ENCODE peak calls at places on chromosomes 13 and 19, in ten cellular contexts. F, W, D, E, T, K, O, P, X and G are unnamed samples.

GRCh38 chr13:34816118-34816517 is 126.0 kb upstream of the NBEA start:
- DNase-seq in F (no peak), W (no peak), D (no peak), E (no peak), T (no peak), K (no peak), O (no peak), P (no peak), X (no peak), G (no peak)

GRCh38 chr13:44921931-44922758 is 67.1 kb downstream of the NUFIP1 start:
- DNase-seq in F (no peak), W (peak; percentile 98), D (no peak), E (no peak), T (peak; percentile 96), K (peak; percentile 97), O (peak; percentile 56), P (no peak), X (peak; percentile 73), G (peak; percentile 39)

GRCh38 chr19:3944018-3944721 is 11.3 kb downstream of the NMRK2 start:
- DNase-seq in F (no peak), W (no peak), D (no peak), E (no peak), T (no peak), K (no peak), O (no peak), P (no peak), X (no peak), G (no peak)

GRCh38 chr13:27792393-27793218 is at the start of gene GSX1:
- DNase-seq in F (peak; percentile 37), W (peak; percentile 63), D (peak; percentile 74), E (peak; percentile 32), T (peak; percentile 13), K (peak; percentile 71), O (peak; percentile 65), P (no peak), X (peak; percentile 67), G (peak; percentile 75)

GRCh38 chr13:112715715-112716460 is 26.1 kb downstream of the ATP11A start:
- DNase-seq in F (no peak), W (no peak), D (no peak), E (no peak), T (no peak), K (no peak), O (no peak), P (peak; percentile 63), X (no peak), G (no peak)

GRCh38 chr19:27745978-27746542 is 1466.9 kb downstream of the UQCRFS1 start:
- DNase-seq in F (no peak), W (no peak), D (no peak), E (no peak), T (no peak), K (no peak), O (no peak), P (no peak), X (peak; percentile 9), G (no peak)

GRCh38 chr13:30752201-30752797 is 17.0 kb downstream of the ALOX5AP start:
- DNase-seq in F (no peak), W (peak; percentile 50), D (no peak), E (no peak), T (peak; percentile 8), K (peak; percentile 27), O (no peak), P (peak; percentile 52), X (no peak), G (no peak)

GRCh38 chr19:919157-920050 is 2.3 kb downstream of the KISS1R start:
- DNase-seq in F (peak; percentile 55), W (no peak), D (no peak), E (no peak), T (no peak), K (no peak), O (no peak), P (peak; percentile 60), X (no peak), G (peak; percentile 52)

GRCh38 chr19:5697022-5697889 is 7.2 kb downstream of the RPL36 start:
- DNase-seq in F (no peak), W (no peak), D (no peak), E (no peak), T (no peak), K (no peak), O (no peak), P (no peak), X (no peak), G (no peak)